ENCODE peak calls at places on chromosomes 12 and 14, in eight cellular contexts. One of them, this sample, is unnamed.

GRCh38 chr12:6430990-6431353 is 13.8 kb upstream of the CD27 start:
- DNase-seq in Caki2: no peak
- DNase-seq in stimulated activated CD4-positive, alpha-beta T cell treated with anti-CD3 and anti-CD28 coated beads, Interleukin-15, amount 100 ng/mL, for 1 hour: no peak
- DNase-seq in effector memory CD4-positive, alpha-beta T cell: no peak
- DNase-seq in left ventricle myocardium superior: no peak
- DNase-seq in DMS 273 treated with DMSO at 0.1 percent for 48 hours: no peak
- DNase-seq in GM23338: no peak
- DNase-seq in T-cell: no peak
- DNase-seq in this sample: no peak

GRCh38 chr14:53470351-53471043 is 317.4 kb upstream of the DDHD1 start:
- DNase-seq in Caki2: no peak
- DNase-seq in stimulated activated CD4-positive, alpha-beta T cell treated with anti-CD3 and anti-CD28 coated beads, Interleukin-15, amount 100 ng/mL, for 1 hour: no peak
- DNase-seq in effector memory CD4-positive, alpha-beta T cell: no peak
- DNase-seq in left ventricle myocardium superior: peak; percentile 47
- DNase-seq in DMS 273 treated with DMSO at 0.1 percent for 48 hours: no peak
- DNase-seq in GM23338: no peak
- DNase-seq in T-cell: no peak
- DNase-seq in this sample: no peak

GRCh38 chr12:107590369-107591094 is 95.1 kb upstream of the PWP1 start:
- DNase-seq in Caki2: no peak
- DNase-seq in stimulated activated CD4-positive, alpha-beta T cell treated with anti-CD3 and anti-CD28 coated beads, Interleukin-15, amount 100 ng/mL, for 1 hour: no peak
- DNase-seq in effector memory CD4-positive, alpha-beta T cell: no peak
- DNase-seq in left ventricle myocardium superior: peak; percentile 52
- DNase-seq in DMS 273 treated with DMSO at 0.1 percent for 48 hours: no peak
- DNase-seq in GM23338: no peak
- DNase-seq in T-cell: no peak
- DNase-seq in this sample: no peak

GRCh38 chr12:38776657-38777056 is 128.7 kb downstream of the CPNE8 start:
- DNase-seq in Caki2: no peak
- DNase-seq in stimulated activated CD4-positive, alpha-beta T cell treated with anti-CD3 and anti-CD28 coated beads, Interleukin-15, amount 100 ng/mL, for 1 hour: no peak
- DNase-seq in effector memory CD4-positive, alpha-beta T cell: no peak
- DNase-seq in left ventricle myocardium superior: no peak
- DNase-seq in DMS 273 treated with DMSO at 0.1 percent for 48 hours: no peak
- DNase-seq in GM23338: no peak
- DNase-seq in T-cell: no peak
- DNase-seq in this sample: no peak

GRCh38 chr12:88737838-88738472 is 157.7 kb upstream of the KITLG start:
- DNase-seq in Caki2: peak; percentile 17
- DNase-seq in stimulated activated CD4-positive, alpha-beta T cell treated with anti-CD3 and anti-CD28 coated beads, Interleukin-15, amount 100 ng/mL, for 1 hour: no peak
- DNase-seq in effector memory CD4-positive, alpha-beta T cell: no peak
- DNase-seq in left ventricle myocardium superior: no peak
- DNase-seq in DMS 273 treated with DMSO at 0.1 percent for 48 hours: no peak
- DNase-seq in GM23338: no peak
- DNase-seq in T-cell: no peak
- DNase-seq in this sample: peak; percentile 33

GRCh38 chr12:14886271-14886670 is 617 bp upstream of the MGP start:
- DNase-seq in Caki2: no peak
- DNase-seq in stimulated activated CD4-positive, alpha-beta T cell treated with anti-CD3 and anti-CD28 coated beads, Interleukin-15, amount 100 ng/mL, for 1 hour: no peak
- DNase-seq in effector memory CD4-positive, alpha-beta T cell: no peak
- DNase-seq in left ventricle myocardium superior: no peak
- DNase-seq in DMS 273 treated with DMSO at 0.1 percent for 48 hours: no peak
- DNase-seq in GM23338: no peak
- DNase-seq in T-cell: no peak
- DNase-seq in this sample: no peak

GRCh38 chr12:3362751-3363150 is 128.3 kb upstream of the PRMT8 start:
- DNase-seq in Caki2: no peak
- DNase-seq in stimulated activated CD4-positive, alpha-beta T cell treated with anti-CD3 and anti-CD28 coated beads, Interleukin-15, amount 100 ng/mL, for 1 hour: no peak
- DNase-seq in effector memory CD4-positive, alpha-beta T cell: no peak
- DNase-seq in left ventricle myocardium superior: no peak
- DNase-seq in DMS 273 treated with DMSO at 0.1 percent for 48 hours: no peak
- DNase-seq in GM23338: no peak
- DNase-seq in T-cell: no peak
- DNase-seq in this sample: peak; percentile 9

GRCh38 chr12:630656-631632 is 32.3 kb downstream of the NINJ2 start:
- DNase-seq in Caki2: no peak
- DNase-seq in stimulated activated CD4-positive, alpha-beta T cell treated with anti-CD3 and anti-CD28 coated beads, Interleukin-15, amount 100 ng/mL, for 1 hour: peak; percentile 38
- DNase-seq in effector memory CD4-positive, alpha-beta T cell: peak; percentile 54
- DNase-seq in left ventricle myocardium superior: peak; percentile 80
- DNase-seq in DMS 273 treated with DMSO at 0.1 percent for 48 hours: no peak
- DNase-seq in GM23338: peak; percentile 67
- DNase-seq in T-cell: peak; percentile 59
- DNase-seq in this sample: no peak

GRCh38 chr12:31003861-31004640 is 69.6 kb upstream of the DDX11 start:
- DNase-seq in Caki2: no peak
- DNase-seq in stimulated activated CD4-positive, alpha-beta T cell treated with anti-CD3 and anti-CD28 coated beads, Interleukin-15, amount 100 ng/mL, for 1 hour: no peak
- DNase-seq in effector memory CD4-positive, alpha-beta T cell: no peak
- DNase-seq in left ventricle myocardium superior: no peak
- DNase-seq in DMS 273 treated with DMSO at 0.1 percent for 48 hours: no peak
- DNase-seq in GM23338: no peak
- DNase-seq in T-cell: no peak
- DNase-seq in this sample: no peak

GRCh38 chr12:77239617-77240016 is 174.2 kb upstream of the E2F7 start:
- DNase-seq in Caki2: no peak
- DNase-seq in stimulated activated CD4-positive, alpha-beta T cell treated with anti-CD3 and anti-CD28 coated beads, Interleukin-15, amount 100 ng/mL, for 1 hour: no peak
- DNase-seq in effector memory CD4-positive, alpha-beta T cell: no peak
- DNase-seq in left ventricle myocardium superior: no peak
- DNase-seq in DMS 273 treated with DMSO at 0.1 percent for 48 hours: no peak
- DNase-seq in GM23338: no peak
- DNase-seq in T-cell: no peak
- DNase-seq in this sample: no peak

GRCh38 chr12:34390846-34391700 is 368.8 kb downstream of the ALG10 start:
- DNase-seq in Caki2: no peak
- DNase-seq in stimulated activated CD4-positive, alpha-beta T cell treated with anti-CD3 and anti-CD28 coated beads, Interleukin-15, amount 100 ng/mL, for 1 hour: no peak
- DNase-seq in effector memory CD4-positive, alpha-beta T cell: no peak
- DNase-seq in left ventricle myocardium superior: peak; percentile 7
- DNase-seq in DMS 273 treated with DMSO at 0.1 percent for 48 hours: no peak
- DNase-seq in GM23338: no peak
- DNase-seq in T-cell: no peak
- DNase-seq in this sample: no peak

GRCh38 chr12:68435816-68436215 is 103.7 kb upstream of the MDM1 start:
- DNase-seq in Caki2: peak; percentile 33
- DNase-seq in stimulated activated CD4-positive, alpha-beta T cell treated with anti-CD3 and anti-CD28 coated beads, Interleukin-15, amount 100 ng/mL, for 1 hour: no peak
- DNase-seq in effector memory CD4-positive, alpha-beta T cell: no peak
- DNase-seq in left ventricle myocardium superior: no peak
- DNase-seq in DMS 273 treated with DMSO at 0.1 percent for 48 hours: no peak
- DNase-seq in GM23338: no peak
- DNase-seq in T-cell: no peak
- DNase-seq in this sample: peak; percentile 29

GRCh38 chr12:113825705-113826104 is 140.4 kb downstream of the RBM19 start:
- DNase-seq in Caki2: no peak
- DNase-seq in stimulated activated CD4-positive, alpha-beta T cell treated with anti-CD3 and anti-CD28 coated beads, Interleukin-15, amount 100 ng/mL, for 1 hour: no peak
- DNase-seq in effector memory CD4-positive, alpha-beta T cell: no peak
- DNase-seq in left ventricle myocardium superior: no peak
- DNase-seq in DMS 273 treated with DMSO at 0.1 percent for 48 hours: no peak
- DNase-seq in GM23338: peak; percentile 66
- DNase-seq in T-cell: no peak
- DNase-seq in this sample: no peak

GRCh38 chr12:2933586-2933985 is 25.6 kb upstream of the TEAD4 start:
- DNase-seq in Caki2: no peak
- DNase-seq in stimulated activated CD4-positive, alpha-beta T cell treated with anti-CD3 and anti-CD28 coated beads, Interleukin-15, amount 100 ng/mL, for 1 hour: no peak
- DNase-seq in effector memory CD4-positive, alpha-beta T cell: no peak
- DNase-seq in left ventricle myocardium superior: no peak
- DNase-seq in DMS 273 treated with DMSO at 0.1 percent for 48 hours: no peak
- DNase-seq in GM23338: no peak
- DNase-seq in T-cell: no peak
- DNase-seq in this sample: no peak

GRCh38 chr12:82835217-82835616 is 148.5 kb downstream of the TMTC2 start:
- DNase-seq in Caki2: peak; percentile 37
- DNase-seq in stimulated activated CD4-positive, alpha-beta T cell treated with anti-CD3 and anti-CD28 coated beads, Interleukin-15, amount 100 ng/mL, for 1 hour: no peak
- DNase-seq in effector memory CD4-positive, alpha-beta T cell: no peak
- DNase-seq in left ventricle myocardium superior: no peak
- DNase-seq in DMS 273 treated with DMSO at 0.1 percent for 48 hours: no peak
- DNase-seq in GM23338: no peak
- DNase-seq in T-cell: no peak
- DNase-seq in this sample: no peak

GRCh38 chr12:112408621-112409020 is 784 bp downstream of the RPL6 start:
- DNase-seq in Caki2: no peak
- DNase-seq in stimulated activated CD4-positive, alpha-beta T cell treated with anti-CD3 and anti-CD28 coated beads, Interleukin-15, amount 100 ng/mL, for 1 hour: no peak
- DNase-seq in effector memory CD4-positive, alpha-beta T cell: no peak
- DNase-seq in left ventricle myocardium superior: no peak
- DNase-seq in DMS 273 treated with DMSO at 0.1 percent for 48 hours: no peak
- DNase-seq in GM23338: no peak
- DNase-seq in T-cell: no peak
- DNase-seq in this sample: no peak

GRCh38 chr14:94066089-94066676 is 14.8 kb downstream of the DDX24 start:
- DNase-seq in Caki2: peak; percentile 36
- DNase-seq in stimulated activated CD4-positive, alpha-beta T cell treated with anti-CD3 and anti-CD28 coated beads, Interleukin-15, amount 100 ng/mL, for 1 hour: no peak
- DNase-seq in effector memory CD4-positive, alpha-beta T cell: no peak
- DNase-seq in left ventricle myocardium superior: no peak
- DNase-seq in DMS 273 treated with DMSO at 0.1 percent for 48 hours: no peak
- DNase-seq in GM23338: peak; percentile 27
- DNase-seq in T-cell: no peak
- DNase-seq in this sample: no peak

GRCh38 chr12:67367843-67368242 is 98.7 kb downstream of the CAND1 start:
- DNase-seq in Caki2: no peak
- DNase-seq in stimulated activated CD4-positive, alpha-beta T cell treated with anti-CD3 and anti-CD28 coated beads, Interleukin-15, amount 100 ng/mL, for 1 hour: no peak
- DNase-seq in effector memory CD4-positive, alpha-beta T cell: no peak
- DNase-seq in left ventricle myocardium superior: no peak
- DNase-seq in DMS 273 treated with DMSO at 0.1 percent for 48 hours: no peak
- DNase-seq in GM23338: no peak
- DNase-seq in T-cell: no peak
- DNase-seq in this sample: peak; percentile 63

GRCh38 chr14:68655021-68655811 is 137.7 kb downstream of the ZFP36L1 start:
- DNase-seq in Caki2: no peak
- DNase-seq in stimulated activated CD4-positive, alpha-beta T cell treated with anti-CD3 and anti-CD28 coated beads, Interleukin-15, amount 100 ng/mL, for 1 hour: no peak
- DNase-seq in effector memory CD4-positive, alpha-beta T cell: no peak
- DNase-seq in left ventricle myocardium superior: no peak
- DNase-seq in DMS 273 treated with DMSO at 0.1 percent for 48 hours: no peak
- DNase-seq in GM23338: no peak
- DNase-seq in T-cell: no peak
- DNase-seq in this sample: no peak

GRCh38 chr12:40312982-40313576 is 88.3 kb downstream of the LRRK2 start:
- DNase-seq in Caki2: no peak
- DNase-seq in stimulated activated CD4-positive, alpha-beta T cell treated with anti-CD3 and anti-CD28 coated beads, Interleukin-15, amount 100 ng/mL, for 1 hour: no peak
- DNase-seq in effector memory CD4-positive, alpha-beta T cell: no peak
- DNase-seq in left ventricle myocardium superior: no peak
- DNase-seq in DMS 273 treated with DMSO at 0.1 percent for 48 hours: no peak
- DNase-seq in GM23338: peak; percentile 21
- DNase-seq in T-cell: no peak
- DNase-seq in this sample: no peak

GRCh38 chr12:12467222-12467621 is 95.4 kb downstream of the DUSP16 start:
- DNase-seq in Caki2: no peak
- DNase-seq in stimulated activated CD4-positive, alpha-beta T cell treated with anti-CD3 and anti-CD28 coated beads, Interleukin-15, amount 100 ng/mL, for 1 hour: no peak
- DNase-seq in effector memory CD4-positive, alpha-beta T cell: peak; percentile 36
- DNase-seq in left ventricle myocardium superior: no peak
- DNase-seq in DMS 273 treated with DMSO at 0.1 percent for 48 hours: no peak
- DNase-seq in GM23338: no peak
- DNase-seq in T-cell: no peak
- DNase-seq in this sample: no peak

GRCh38 chr12:118055144-118055557 is 5.8 kb downstream of the WSB2 start:
- DNase-seq in Caki2: peak; percentile 94
- DNase-seq in stimulated activated CD4-positive, alpha-beta T cell treated with anti-CD3 and anti-CD28 coated beads, Interleukin-15, amount 100 ng/mL, for 1 hour: peak; percentile 28
- DNase-seq in effector memory CD4-positive, alpha-beta T cell: peak; percentile 48
- DNase-seq in left ventricle myocardium superior: no peak
- DNase-seq in DMS 273 treated with DMSO at 0.1 percent for 48 hours: no peak
- DNase-seq in GM23338: peak; percentile 85
- DNase-seq in T-cell: peak; percentile 44
- DNase-seq in this sample: peak; percentile 73

GRCh38 chr14:31059152-31059924 is 33.2 kb upstream of the STRN3 start:
- DNase-seq in Caki2: no peak
- DNase-seq in stimulated activated CD4-positive, alpha-beta T cell treated with anti-CD3 and anti-CD28 coated beads, Interleukin-15, amount 100 ng/mL, for 1 hour: no peak
- DNase-seq in effector memory CD4-positive, alpha-beta T cell: no peak
- DNase-seq in left ventricle myocardium superior: peak; percentile 64
- DNase-seq in DMS 273 treated with DMSO at 0.1 percent for 48 hours: peak; percentile 42
- DNase-seq in GM23338: peak; percentile 34
- DNase-seq in T-cell: no peak
- DNase-seq in this sample: peak; percentile 66

GRCh38 chr12:69651922-69652321 is 41.2 kb upstream of the LRRC10 start:
- DNase-seq in Caki2: no peak
- DNase-seq in stimulated activated CD4-positive, alpha-beta T cell treated with anti-CD3 and anti-CD28 coated beads, Interleukin-15, amount 100 ng/mL, for 1 hour: no peak
- DNase-seq in effector memory CD4-positive, alpha-beta T cell: no peak
- DNase-seq in left ventricle myocardium superior: no peak
- DNase-seq in DMS 273 treated with DMSO at 0.1 percent for 48 hours: no peak
- DNase-seq in GM23338: no peak
- DNase-seq in T-cell: no peak
- DNase-seq in this sample: no peak

GRCh38 chr14:26199599-26200370 is 398.0 kb downstream of the NOVA1 start:
- DNase-seq in Caki2: peak; percentile 1
- DNase-seq in stimulated activated CD4-positive, alpha-beta T cell treated with anti-CD3 and anti-CD28 coated beads, Interleukin-15, amount 100 ng/mL, for 1 hour: no peak
- DNase-seq in effector memory CD4-positive, alpha-beta T cell: no peak
- DNase-seq in left ventricle myocardium superior: no peak
- DNase-seq in DMS 273 treated with DMSO at 0.1 percent for 48 hours: no peak
- DNase-seq in GM23338: no peak
- DNase-seq in T-cell: no peak
- DNase-seq in this sample: peak; percentile 26

GRCh38 chr12:124992874-124993567 is 424 bp upstream of the BRI3BP start:
- DNase-seq in Caki2: peak; percentile 76
- DNase-seq in stimulated activated CD4-positive, alpha-beta T cell treated with anti-CD3 and anti-CD28 coated beads, Interleukin-15, amount 100 ng/mL, for 1 hour: peak; percentile 54
- DNase-seq in effector memory CD4-positive, alpha-beta T cell: peak; percentile 71
- DNase-seq in left ventricle myocardium superior: peak; percentile 48
- DNase-seq in DMS 273 treated with DMSO at 0.1 percent for 48 hours: peak; percentile 73
- DNase-seq in GM23338: peak; percentile 97
- DNase-seq in T-cell: peak; percentile 70
- DNase-seq in this sample: peak; percentile 40

GRCh38 chr14:74871819-74872218 is 4.1 kb downstream of the PROX2 start:
- DNase-seq in Caki2: no peak
- DNase-seq in stimulated activated CD4-positive, alpha-beta T cell treated with anti-CD3 and anti-CD28 coated beads, Interleukin-15, amount 100 ng/mL, for 1 hour: no peak
- DNase-seq in effector memory CD4-positive, alpha-beta T cell: no peak
- DNase-seq in left ventricle myocardium superior: no peak
- DNase-seq in DMS 273 treated with DMSO at 0.1 percent for 48 hours: no peak
- DNase-seq in GM23338: no peak
- DNase-seq in T-cell: no peak
- DNase-seq in this sample: no peak

GRCh38 chr14:57502581-57503254 is 9.1 kb upstream of the CCDC198 start:
- DNase-seq in Caki2: no peak
- DNase-seq in stimulated activated CD4-positive, alpha-beta T cell treated with anti-CD3 and anti-CD28 coated beads, Interleukin-15, amount 100 ng/mL, for 1 hour: no peak
- DNase-seq in effector memory CD4-positive, alpha-beta T cell: no peak
- DNase-seq in left ventricle myocardium superior: no peak
- DNase-seq in DMS 273 treated with DMSO at 0.1 percent for 48 hours: peak; percentile 50
- DNase-seq in GM23338: no peak
- DNase-seq in T-cell: no peak
- DNase-seq in this sample: no peak

GRCh38 chr14:72565200-72565599 is 328.7 kb downstream of the DPF3 start:
- DNase-seq in Caki2: no peak
- DNase-seq in stimulated activated CD4-positive, alpha-beta T cell treated with anti-CD3 and anti-CD28 coated beads, Interleukin-15, amount 100 ng/mL, for 1 hour: no peak
- DNase-seq in effector memory CD4-positive, alpha-beta T cell: no peak
- DNase-seq in left ventricle myocardium superior: peak; percentile 66
- DNase-seq in DMS 273 treated with DMSO at 0.1 percent for 48 hours: no peak
- DNase-seq in GM23338: no peak
- DNase-seq in T-cell: no peak
- DNase-seq in this sample: no peak

GRCh38 chr12:117236456-117237001 is 46.3 kb upstream of the FBXO21 start:
- DNase-seq in Caki2: peak; percentile 41
- DNase-seq in stimulated activated CD4-positive, alpha-beta T cell treated with anti-CD3 and anti-CD28 coated beads, Interleukin-15, amount 100 ng/mL, for 1 hour: peak; percentile 26
- DNase-seq in effector memory CD4-positive, alpha-beta T cell: peak; percentile 27
- DNase-seq in left ventricle myocardium superior: peak; percentile 89
- DNase-seq in DMS 273 treated with DMSO at 0.1 percent for 48 hours: peak; percentile 28
- DNase-seq in GM23338: peak; percentile 99
- DNase-seq in T-cell: peak; percentile 52
- DNase-seq in this sample: no peak

GRCh38 chr12:12376636-12377448 is 20.0 kb downstream of the BORCS5 start:
- DNase-seq in Caki2: peak; percentile 55
- DNase-seq in stimulated activated CD4-positive, alpha-beta T cell treated with anti-CD3 and anti-CD28 coated beads, Interleukin-15, amount 100 ng/mL, for 1 hour: no peak
- DNase-seq in effector memory CD4-positive, alpha-beta T cell: no peak
- DNase-seq in left ventricle myocardium superior: no peak
- DNase-seq in DMS 273 treated with DMSO at 0.1 percent for 48 hours: no peak
- DNase-seq in GM23338: peak; percentile 92
- DNase-seq in T-cell: no peak
- DNase-seq in this sample: peak; percentile 50

GRCh38 chr14:75561013-75561432 is 17.4 kb upstream of the FLVCR2 start:
- DNase-seq in Caki2: peak; percentile 81
- DNase-seq in stimulated activated CD4-positive, alpha-beta T cell treated with anti-CD3 and anti-CD28 coated beads, Interleukin-15, amount 100 ng/mL, for 1 hour: no peak
- DNase-seq in effector memory CD4-positive, alpha-beta T cell: no peak
- DNase-seq in left ventricle myocardium superior: peak; percentile 72
- DNase-seq in DMS 273 treated with DMSO at 0.1 percent for 48 hours: peak; percentile 30
- DNase-seq in GM23338: peak; percentile 96
- DNase-seq in T-cell: no peak
- DNase-seq in this sample: no peak

This sample was measured in epithelial cell of proximal tubule.